ENCODE peak calls at places on chromosomes 5 and 9, in seven cellular contexts. M is lower lobe of right lung; E is HepG2; I is CD4-positive, alpha-beta T cell; J is A549; F is naive thymus-derived CD4-positive, alpha-beta T cell; X is Panc1. Q is an unnamed sample.

GRCh38 chr9:38025166-38025565 is 43.9 kb downstream of the SHB start:
- ATAC-seq in M (no peak), E (peak), I (no peak), J (no peak), F (no peak), X (no peak), Q (no peak)

GRCh38 chr5:17182494-17182893 is 34.9 kb upstream of the BASP1 start:
- ATAC-seq in M (no peak), E (no peak), I (no peak), J (no peak), F (no peak), X (no peak), Q (no peak)

GRCh38 chr5:109944461-109944860 is 254.7 kb downstream of the MAN2A1 start:
- ATAC-seq in M (no peak), E (peak), I (no peak), J (no peak), F (no peak), X (no peak), Q (no peak)

GRCh38 chr5:78327761-78328510 is 32.5 kb upstream of the SCAMP1 start:
- ATAC-seq in M (no peak), E (no peak), I (no peak), J (no peak), F (no peak), X (no peak), Q (no peak)

GRCh38 chr9:2043881-2044462 is 28.8 kb downstream of the SMARCA2 start:
- ATAC-seq in M (no peak), E (no peak), I (peak), J (no peak), F (peak), X (no peak), Q (no peak)

GRCh38 chr9:87267251-87267679 is 230.4 kb upstream of the DAPK1 start:
- ATAC-seq in M (no peak), E (no peak), I (no peak), J (no peak), F (no peak), X (no peak), Q (no peak)

GRCh38 chr9:13970018-13970417 is 343.9 kb downstream of the NFIB start:
- ATAC-seq in M (no peak), E (no peak), I (no peak), J (no peak), F (no peak), X (no peak), Q (peak)

GRCh38 chr9:79663299-79663698 is 91.5 kb downstream of the TLE4 start:
- ATAC-seq in M (no peak), E (no peak), I (no peak), J (no peak), F (no peak), X (no peak), Q (peak)

GRCh38 chr5:67680109-67680508 is 483.5 kb upstream of the CD180 start:
- ATAC-seq in M (no peak), E (no peak), I (no peak), J (no peak), F (no peak), X (no peak), Q (no peak)

GRCh38 chr5:131321066-131321465 is 57.2 kb downstream of the CDC42SE2 start:
- ATAC-seq in M (no peak), E (no peak), I (no peak), J (no peak), F (no peak), X (no peak), Q (no peak)

GRCh38 chr9:78351816-78352215 is 54.9 kb downstream of the PSAT1 start:
- ATAC-seq in M (no peak), E (no peak), I (peak), J (no peak), F (peak), X (no peak), Q (no peak)

GRCh38 chr9:127458921-127459320 is 7.6 kb downstream of the LRSAM1 start:
- ATAC-seq in M (peak), E (no peak), I (no peak), J (no peak), F (no peak), X (no peak), Q (no peak)

GRCh38 chr9:95581900-95582299 is 65.1 kb upstream of the PTCH1 start:
- ATAC-seq in M (no peak), E (no peak), I (no peak), J (no peak), F (no peak), X (no peak), Q (no peak)

GRCh38 chr5:16757989-16758501 is 141.2 kb upstream of the RETREG1 start:
- ATAC-seq in M (no peak), E (peak), I (no peak), J (no peak), F (no peak), X (no peak), Q (no peak)

GRCh38 chr5:178483620-178484019 is 106.6 kb downstream of the COL23A1 start:
- ATAC-seq in M (peak), E (no peak), I (peak), J (no peak), F (peak), X (no peak), Q (no peak)

GRCh38 chr9:88801214-88801796 is 190.0 kb upstream of the S1PR3 start:
- ATAC-seq in M (no peak), E (no peak), I (no peak), J (no peak), F (no peak), X (no peak), Q (no peak)

GRCh38 chr9:28270156-28270555 is 696.9 kb upstream of the C9orf72 start:
- ATAC-seq in M (no peak), E (no peak), I (no peak), J (no peak), F (no peak), X (no peak), Q (no peak)

Q was measured in SK-N-SH treated with all-trans-retinoic acid at 6 μM for 48 hours.